ENCODE peak calls at places on chromosomes 2 and 18, in seven cellular contexts. One of them, this sample, is unnamed.

GRCh38 chr2:238059505-238059904 is 1.3 kb upstream of the SCLY start:
- DNase-seq in neuronal stem cell: no peak
- DNase-seq in H1: no peak
- DNase-seq in mesenchymal stem cell: no peak
- DNase-seq in mesendoderm: no peak
- DNase-seq in H9: no peak
- DNase-seq in IMR-90: no peak
- DNase-seq in this sample: no peak

GRCh38 chr2:29336334-29336733 is 221.1 kb downstream of the CLIP4 start:
- DNase-seq in neuronal stem cell: no peak
- DNase-seq in H9: no peak
- DNase-seq in H1: no peak
- DNase-seq in IMR-90: no peak
- DNase-seq in mesenchymal stem cell: no peak
- DNase-seq in mesendoderm: no peak
- DNase-seq in this sample: no peak

GRCh38 chr2:51324028-51324427 is 292.1 kb upstream of the NRXN1 start:
- DNase-seq in mesendoderm: no peak
- DNase-seq in neuronal stem cell: no peak
- DNase-seq in H9: no peak
- DNase-seq in H1: no peak
- DNase-seq in IMR-90: no peak
- DNase-seq in mesenchymal stem cell: no peak
- DNase-seq in this sample: no peak

GRCh38 chr2:54107903-54108615 is 7.4 kb upstream of the ACYP2 start:
- DNase-seq in mesenchymal stem cell: peak
- DNase-seq in H9: no peak
- DNase-seq in mesendoderm: no peak
- DNase-seq in neuronal stem cell: no peak
- DNase-seq in H1: no peak
- DNase-seq in IMR-90: no peak
- DNase-seq in this sample: no peak

GRCh38 chr2:240437861-240438809 is 2.7 kb downstream of the GPC1 start:
- DNase-seq in neuronal stem cell: peak
- DNase-seq in mesenchymal stem cell: peak
- DNase-seq in H9: peak
- DNase-seq in IMR-90: peak
- DNase-seq in mesendoderm: peak
- DNase-seq in H1: no peak
- DNase-seq in this sample: peak

GRCh38 chr2:160062283-160063005 is at the start of gene PLA2R1:
- DNase-seq in H1: no peak
- DNase-seq in H9: peak
- DNase-seq in mesendoderm: peak
- DNase-seq in neuronal stem cell: peak
- DNase-seq in IMR-90: peak
- DNase-seq in mesenchymal stem cell: peak
- DNase-seq in this sample: peak

GRCh38 chr18:48804856-48805610 is 145.7 kb downstream of the SMAD7 start:
- DNase-seq in neuronal stem cell: no peak
- DNase-seq in IMR-90: no peak
- DNase-seq in H9: peak
- DNase-seq in mesendoderm: no peak
- DNase-seq in H1: no peak
- DNase-seq in mesenchymal stem cell: no peak
- DNase-seq in this sample: no peak

GRCh38 chr2:119242276-119243119 is 18.9 kb downstream of the STEAP3 start:
- DNase-seq in H9: no peak
- DNase-seq in neuronal stem cell: no peak
- DNase-seq in H1: no peak
- DNase-seq in IMR-90: no peak
- DNase-seq in mesendoderm: no peak
- DNase-seq in mesenchymal stem cell: no peak
- DNase-seq in this sample: no peak

GRCh38 chr18:765764-766549 is 46.1 kb downstream of the YES1 start:
- DNase-seq in H9: no peak
- DNase-seq in IMR-90: no peak
- DNase-seq in neuronal stem cell: no peak
- DNase-seq in mesendoderm: peak
- DNase-seq in mesenchymal stem cell: no peak
- DNase-seq in H1: no peak
- DNase-seq in this sample: no peak

GRCh38 chr2:69082430-69082997 is 69.5 kb downstream of the ANTXR1 start:
- DNase-seq in H9: no peak
- DNase-seq in IMR-90: peak
- DNase-seq in H1: no peak
- DNase-seq in mesenchymal stem cell: peak
- DNase-seq in neuronal stem cell: no peak
- DNase-seq in mesendoderm: peak
- DNase-seq in this sample: no peak

GRCh38 chr18:39799010-39799409 is 2156.0 kb upstream of the PIK3C3 start:
- DNase-seq in neuronal stem cell: no peak
- DNase-seq in mesenchymal stem cell: peak
- DNase-seq in H9: no peak
- DNase-seq in mesendoderm: peak
- DNase-seq in IMR-90: no peak
- DNase-seq in H1: no peak
- DNase-seq in this sample: peak

GRCh38 chr2:120930236-120930635 is 194.6 kb downstream of the GLI2 start:
- DNase-seq in IMR-90: peak
- DNase-seq in H9: no peak
- DNase-seq in neuronal stem cell: no peak
- DNase-seq in mesenchymal stem cell: no peak
- DNase-seq in mesendoderm: no peak
- DNase-seq in H1: no peak
- DNase-seq in this sample: no peak

GRCh38 chr2:220096406-220096805 is 469.0 kb downstream of the SLC4A3 start:
- DNase-seq in neuronal stem cell: no peak
- DNase-seq in mesendoderm: peak
- DNase-seq in H1: no peak
- DNase-seq in mesenchymal stem cell: no peak
- DNase-seq in H9: no peak
- DNase-seq in IMR-90: peak
- DNase-seq in this sample: peak

GRCh38 chr2:240347373-240347940 is 88.0 kb upstream of the GPC1 start:
- DNase-seq in H9: no peak
- DNase-seq in IMR-90: no peak
- DNase-seq in mesenchymal stem cell: no peak
- DNase-seq in H1: no peak
- DNase-seq in neuronal stem cell: no peak
- DNase-seq in mesendoderm: no peak
- DNase-seq in this sample: no peak

GRCh38 chr2:154329510-154329909 is 369.0 kb upstream of the KCNJ3 start:
- DNase-seq in H9: no peak
- DNase-seq in H1: no peak
- DNase-seq in IMR-90: no peak
- DNase-seq in mesendoderm: no peak
- DNase-seq in mesenchymal stem cell: no peak
- DNase-seq in neuronal stem cell: no peak
- DNase-seq in this sample: no peak

GRCh38 chr2:97761192-97761591 is 47.8 kb downstream of the ZAP70 start:
- DNase-seq in mesendoderm: no peak
- DNase-seq in mesenchymal stem cell: no peak
- DNase-seq in H9: no peak
- DNase-seq in neuronal stem cell: no peak
- DNase-seq in IMR-90: no peak
- DNase-seq in H1: no peak
- DNase-seq in this sample: no peak

GRCh38 chr2:42367835-42368234 is 6.8 kb upstream of the COX7A2L start:
- DNase-seq in mesendoderm: no peak
- DNase-seq in mesenchymal stem cell: no peak
- DNase-seq in IMR-90: peak
- DNase-seq in H1: no peak
- DNase-seq in neuronal stem cell: no peak
- DNase-seq in H9: no peak
- DNase-seq in this sample: no peak

GRCh38 chr2:214069254-214069653 is 341.6 kb upstream of the VWC2L start:
- DNase-seq in mesendoderm: peak
- DNase-seq in mesenchymal stem cell: peak
- DNase-seq in H1: no peak
- DNase-seq in IMR-90: peak
- DNase-seq in neuronal stem cell: no peak
- DNase-seq in H9: no peak
- DNase-seq in this sample: peak

GRCh38 chr2:11710210-11710609 is 36.2 kb upstream of the LPIN1 start:
- DNase-seq in mesendoderm: no peak
- DNase-seq in H9: no peak
- DNase-seq in mesenchymal stem cell: peak
- DNase-seq in H1: no peak
- DNase-seq in IMR-90: peak
- DNase-seq in neuronal stem cell: no peak
- DNase-seq in this sample: peak

GRCh38 chr2:138829326-138829725 is 49.1 kb upstream of the NXPH2 start:
- DNase-seq in IMR-90: peak
- DNase-seq in H1: peak
- DNase-seq in neuronal stem cell: peak
- DNase-seq in mesendoderm: peak
- DNase-seq in H9: peak
- DNase-seq in mesenchymal stem cell: peak
- DNase-seq in this sample: peak
- H3K23ac ChIP-seq in IMR-90: no peak
- H3K23ac ChIP-seq in H1: no peak
- H3K23ac ChIP-seq in neuronal stem cell: no peak
- H3K23ac ChIP-seq in mesendoderm: no peak
- H3K23ac ChIP-seq in H9: no peak
- H3K23ac ChIP-seq in mesenchymal stem cell: no peak
- H3K23ac ChIP-seq in this sample: no peak

GRCh38 chr2:150778828-150779227 is 291.4 kb upstream of the RND3 start:
- DNase-seq in mesendoderm: no peak
- DNase-seq in H9: no peak
- DNase-seq in neuronal stem cell: no peak
- DNase-seq in mesenchymal stem cell: peak
- DNase-seq in H1: no peak
- DNase-seq in IMR-90: no peak
- DNase-seq in this sample: no peak

GRCh38 chr2:150783896-150784295 is 296.4 kb upstream of the RND3 start:
- DNase-seq in IMR-90: no peak
- DNase-seq in H1: no peak
- DNase-seq in H9: no peak
- DNase-seq in mesenchymal stem cell: no peak
- DNase-seq in neuronal stem cell: no peak
- DNase-seq in mesendoderm: no peak
- DNase-seq in this sample: no peak

GRCh38 chr2:150784389-150784788 is 296.9 kb upstream of the RND3 start:
- DNase-seq in neuronal stem cell: no peak
- DNase-seq in mesendoderm: peak
- DNase-seq in mesenchymal stem cell: no peak
- DNase-seq in IMR-90: no peak
- DNase-seq in H9: no peak
- DNase-seq in H1: no peak
- DNase-seq in this sample: no peak

GRCh38 chr2:150783015-150783414 is 295.5 kb upstream of the RND3 start:
- DNase-seq in neuronal stem cell: no peak
- DNase-seq in H1: no peak
- DNase-seq in mesendoderm: no peak
- DNase-seq in H9: no peak
- DNase-seq in mesenchymal stem cell: no peak
- DNase-seq in IMR-90: no peak
- DNase-seq in this sample: no peak

DNA sequence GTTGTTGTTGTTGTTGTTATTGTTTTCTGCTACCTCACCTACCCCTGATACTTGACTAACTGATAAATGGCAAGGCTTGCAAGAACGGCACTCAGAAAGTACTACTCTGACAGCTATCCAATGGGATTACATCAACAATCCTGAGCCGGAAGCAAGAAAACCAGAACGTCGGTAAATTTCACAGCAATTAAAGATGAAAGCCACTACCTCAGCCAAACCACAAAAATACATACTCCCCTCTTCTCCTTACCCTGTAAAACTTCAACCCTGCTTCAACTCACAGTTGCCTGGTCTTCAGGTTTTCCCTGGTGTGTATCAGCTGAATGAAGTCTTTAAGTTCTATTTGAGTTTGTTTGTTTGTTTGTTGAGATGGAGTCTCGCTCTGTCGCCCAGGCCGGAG is 293.7 kb upstream of the RND3 start:
- DNase-seq in H1: no peak
- DNase-seq in H9: no peak
- DNase-seq in mesendoderm: no peak
- DNase-seq in IMR-90: no peak
- DNase-seq in mesenchymal stem cell: no peak
- DNase-seq in neuronal stem cell: no peak
- DNase-seq in this sample: no peak
- H3K4me2 ChIP-seq in H1: no peak
- H3K4me2 ChIP-seq in H9: no peak
- H3K4me2 ChIP-seq in mesendoderm: no peak
- H3K4me2 ChIP-seq in IMR-90: no peak
- H3K4me2 ChIP-seq in mesenchymal stem cell: no peak
- H3K4me2 ChIP-seq in neuronal stem cell: no peak
- H3K4me2 ChIP-seq in this sample: no peak

DNA sequence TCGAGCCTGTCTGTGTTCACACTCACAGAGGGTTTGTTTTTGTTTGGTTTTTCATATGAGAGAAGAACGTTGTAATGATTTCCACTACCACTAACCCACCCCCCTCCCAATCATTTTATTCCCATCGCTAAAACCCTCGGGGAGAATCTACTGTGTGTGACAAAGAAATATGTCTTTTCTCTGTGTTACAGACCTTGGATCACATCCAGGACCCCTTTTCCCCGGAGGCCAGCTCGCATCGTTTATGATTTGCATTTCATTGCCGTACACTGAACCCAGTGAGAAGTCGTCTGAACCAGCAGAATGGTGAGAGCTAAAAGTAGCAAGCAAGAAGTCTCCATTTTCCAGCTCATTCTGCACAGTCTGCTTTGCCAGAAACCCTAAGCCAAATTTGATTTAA is 103.6 kb downstream of the FTCDNL1 start:
- DNase-seq in mesendoderm: no peak
- DNase-seq in neuronal stem cell: no peak
- DNase-seq in H1: no peak
- DNase-seq in mesenchymal stem cell: no peak
- DNase-seq in H9: no peak
- DNase-seq in IMR-90: no peak
- DNase-seq in this sample: no peak
- H3K23ac ChIP-seq in mesendoderm: no peak
- H3K23ac ChIP-seq in neuronal stem cell: no peak
- H3K23ac ChIP-seq in H1: no peak
- H3K23ac ChIP-seq in mesenchymal stem cell: no peak
- H3K23ac ChIP-seq in H9: no peak
- H3K23ac ChIP-seq in IMR-90: no peak
- H3K23ac ChIP-seq in this sample: no peak

GRCh38 chr2:78994789-78995188 is 30.7 kb upstream of the REG3G start:
- DNase-seq in H9: no peak
- DNase-seq in mesendoderm: no peak
- DNase-seq in H1: no peak
- DNase-seq in neuronal stem cell: no peak
- DNase-seq in mesenchymal stem cell: no peak
- DNase-seq in IMR-90: no peak
- DNase-seq in this sample: no peak

GRCh38 chr2:79005211-79005610 is 20.3 kb upstream of the REG3G start:
- DNase-seq in IMR-90: no peak
- DNase-seq in H1: no peak
- DNase-seq in mesendoderm: no peak
- DNase-seq in mesenchymal stem cell: no peak
- DNase-seq in H9: no peak
- DNase-seq in neuronal stem cell: no peak
- DNase-seq in this sample: no peak

GRCh38 chr2:79001285-79001684 is 24.2 kb upstream of the REG3G start:
- DNase-seq in IMR-90: no peak
- DNase-seq in mesenchymal stem cell: no peak
- DNase-seq in neuronal stem cell: no peak
- DNase-seq in H9: no peak
- DNase-seq in mesendoderm: no peak
- DNase-seq in H1: no peak
- DNase-seq in this sample: no peak

GRCh38 chr2:78999410-78999809 is 26.1 kb upstream of the REG3G start:
- DNase-seq in IMR-90: no peak
- DNase-seq in mesendoderm: no peak
- DNase-seq in neuronal stem cell: no peak
- DNase-seq in H9: no peak
- DNase-seq in mesenchymal stem cell: peak
- DNase-seq in H1: no peak
- DNase-seq in this sample: peak

GRCh38 chr2:79000008-79000576 is 25.4 kb upstream of the REG3G start:
- DNase-seq in mesenchymal stem cell: no peak
- DNase-seq in IMR-90: no peak
- DNase-seq in H9: no peak
- DNase-seq in mesendoderm: no peak
- DNase-seq in H1: no peak
- DNase-seq in neuronal stem cell: no peak
- DNase-seq in this sample: no peak
- H3K4me2 ChIP-seq in mesenchymal stem cell: no peak
- H3K4me2 ChIP-seq in IMR-90: no peak
- H3K4me2 ChIP-seq in H9: no peak
- H3K4me2 ChIP-seq in mesendoderm: no peak
- H3K4me2 ChIP-seq in H1: no peak
- H3K4me2 ChIP-seq in neuronal stem cell: no peak
- H3K4me2 ChIP-seq in this sample: no peak

This sample was measured in trophoblast cell.